ENCODE peak calls at places on chromosomes 2 and 18, in ten cellular contexts. One of them, this sample, is unnamed.

GRCh38 chr18:1505856-1506255 is 601.2 kb downstream of the ADCYAP1 start:
- DNase-seq in HCT116: no peak
- DNase-seq in A549: no peak
- DNase-seq in heart left ventricle: no peak
- DNase-seq in transverse colon: no peak
- DNase-seq in adrenal gland: no peak
- DNase-seq in esophagus squamous epithelium: no peak
- DNase-seq in stomach: no peak
- DNase-seq in breast epithelium: no peak
- DNase-seq in uterus: no peak
- DNase-seq in this sample: no peak

GRCh38 chr18:62616331-62616805 is 93.5 kb downstream of the ZCCHC2 start:
- DNase-seq in breast epithelium: no peak
- DNase-seq in stomach: no peak
- DNase-seq in A549: no peak
- DNase-seq in uterus: no peak
- DNase-seq in transverse colon: no peak
- DNase-seq in heart left ventricle: peak; percentile 65
- DNase-seq in esophagus squamous epithelium: no peak
- DNase-seq in HCT116: no peak
- DNase-seq in adrenal gland: no peak
- DNase-seq in this sample: no peak

GRCh38 chr18:75341267-75341666 is 86.2 kb downstream of the SMIM21 start:
- DNase-seq in heart left ventricle: no peak
- DNase-seq in adrenal gland: no peak
- DNase-seq in HCT116: no peak
- DNase-seq in transverse colon: no peak
- DNase-seq in A549: no peak
- DNase-seq in uterus: no peak
- DNase-seq in breast epithelium: no peak
- DNase-seq in esophagus squamous epithelium: no peak
- DNase-seq in stomach: no peak
- DNase-seq in this sample: no peak

GRCh38 chr2:12714391-12715221 is 2.1 kb upstream of the TRIB2 start:
- DNase-seq in esophagus squamous epithelium: no peak
- DNase-seq in A549: no peak
- DNase-seq in stomach: no peak
- DNase-seq in uterus: no peak
- DNase-seq in heart left ventricle: no peak
- DNase-seq in breast epithelium: peak; percentile 45
- DNase-seq in HCT116: no peak
- DNase-seq in adrenal gland: no peak
- DNase-seq in transverse colon: no peak
- DNase-seq in this sample: peak; percentile 69

GRCh38 chr18:63736856-63737255 is 34.1 kb downstream of the SERPINB11 start:
- DNase-seq in esophagus squamous epithelium: no peak
- DNase-seq in transverse colon: no peak
- DNase-seq in HCT116: peak; percentile 23
- DNase-seq in adrenal gland: no peak
- DNase-seq in uterus: no peak
- DNase-seq in breast epithelium: no peak
- DNase-seq in A549: peak; percentile 82
- DNase-seq in heart left ventricle: no peak
- DNase-seq in stomach: no peak
- DNase-seq in this sample: no peak

GRCh38 chr2:236503100-236503499 is 66.5 kb upstream of the ACKR3 start:
- DNase-seq in HCT116: no peak
- DNase-seq in adrenal gland: no peak
- DNase-seq in uterus: no peak
- DNase-seq in stomach: no peak
- DNase-seq in heart left ventricle: no peak
- DNase-seq in transverse colon: no peak
- DNase-seq in esophagus squamous epithelium: no peak
- DNase-seq in A549: peak; percentile 5
- DNase-seq in breast epithelium: no peak
- DNase-seq in this sample: no peak

GRCh38 chr2:14715600-14715999 is 83.1 kb downstream of the LRATD1 start:
- DNase-seq in heart left ventricle: no peak
- DNase-seq in adrenal gland: no peak
- DNase-seq in transverse colon: no peak
- DNase-seq in HCT116: no peak
- DNase-seq in esophagus squamous epithelium: no peak
- DNase-seq in A549: no peak
- DNase-seq in breast epithelium: no peak
- DNase-seq in uterus: no peak
- DNase-seq in stomach: no peak
- DNase-seq in this sample: no peak

GRCh38 chr18:55762424-55762823 is 174.4 kb upstream of the TCF4 start:
- DNase-seq in HCT116: no peak
- DNase-seq in heart left ventricle: no peak
- DNase-seq in esophagus squamous epithelium: no peak
- DNase-seq in adrenal gland: no peak
- DNase-seq in stomach: no peak
- DNase-seq in A549: no peak
- DNase-seq in breast epithelium: no peak
- DNase-seq in transverse colon: no peak
- DNase-seq in uterus: no peak
- DNase-seq in this sample: no peak

GRCh38 chr2:25279091-25279651 is 62.6 kb downstream of the DNMT3A start:
- DNase-seq in A549: no peak
- DNase-seq in uterus: peak; percentile 66
- DNase-seq in adrenal gland: peak; percentile 65
- DNase-seq in heart left ventricle: peak; percentile 81
- DNase-seq in HCT116: no peak
- DNase-seq in esophagus squamous epithelium: peak; percentile 24
- DNase-seq in stomach: peak; percentile 35
- DNase-seq in transverse colon: peak; percentile 66
- DNase-seq in breast epithelium: peak; percentile 85
- DNase-seq in this sample: peak; percentile 82

GRCh38 chr2:25276569-25277465 is 64.9 kb downstream of the DNMT3A start:
- DNase-seq in HCT116: no peak
- DNase-seq in heart left ventricle: peak; percentile 74
- DNase-seq in uterus: peak; percentile 70
- DNase-seq in esophagus squamous epithelium: peak; percentile 15
- DNase-seq in A549: no peak
- DNase-seq in transverse colon: peak; percentile 60
- DNase-seq in stomach: peak; percentile 55
- DNase-seq in adrenal gland: peak; percentile 72
- DNase-seq in breast epithelium: peak; percentile 61
- DNase-seq in this sample: peak; percentile 77

GRCh38 chr2:25273985-25274550 is 67.7 kb downstream of the DNMT3A start:
- DNase-seq in adrenal gland: no peak
- DNase-seq in A549: no peak
- DNase-seq in esophagus squamous epithelium: no peak
- DNase-seq in breast epithelium: no peak
- DNase-seq in uterus: no peak
- DNase-seq in HCT116: no peak
- DNase-seq in stomach: no peak
- DNase-seq in heart left ventricle: no peak
- DNase-seq in transverse colon: no peak
- DNase-seq in this sample: no peak

GRCh38 chr2:25274868-25275574 is 66.7 kb downstream of the DNMT3A start:
- DNase-seq in breast epithelium: no peak
- DNase-seq in esophagus squamous epithelium: no peak
- DNase-seq in HCT116: no peak
- DNase-seq in adrenal gland: no peak
- DNase-seq in uterus: peak; percentile 60
- DNase-seq in heart left ventricle: peak; percentile 66
- DNase-seq in stomach: no peak
- DNase-seq in A549: no peak
- DNase-seq in transverse colon: no peak
- DNase-seq in this sample: no peak

DNA sequence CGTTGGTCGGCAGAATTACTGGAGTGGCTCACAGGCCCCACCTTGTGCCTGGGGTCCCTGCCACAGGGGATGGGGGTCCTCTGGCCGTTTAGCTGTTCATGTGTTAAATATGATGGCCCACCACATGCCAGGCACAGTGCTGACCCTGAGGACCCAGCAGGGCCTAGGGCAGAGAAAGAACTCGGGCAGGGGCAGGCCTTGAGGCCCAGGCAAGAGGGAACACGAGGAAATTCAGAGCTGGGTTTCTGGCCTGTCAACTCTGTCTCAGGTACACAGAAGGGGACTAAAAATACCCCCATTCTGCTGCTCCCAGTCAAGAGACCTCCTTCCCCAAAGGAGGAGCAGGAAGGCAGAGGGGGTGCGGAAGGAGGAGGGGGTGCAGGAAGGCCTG is 66.2 kb downstream of the DNMT3A start:
- DNase-seq in heart left ventricle: no peak
- DNase-seq in adrenal gland: no peak
- DNase-seq in HCT116: no peak
- DNase-seq in breast epithelium: no peak
- DNase-seq in stomach: no peak
- DNase-seq in esophagus squamous epithelium: no peak
- DNase-seq in A549: no peak
- DNase-seq in transverse colon: no peak
- DNase-seq in uterus: no peak
- DNase-seq in this sample: no peak
- H3K4me1 ChIP-seq in heart left ventricle: peaks cover 27% of the 10 kb centered on the region
- H3K4me1 ChIP-seq in adrenal gland: peaks cover 25% of the 10 kb centered on the region
- H3K4me1 ChIP-seq in HCT116: no peaks in the 10 kb centered on the region
- H3K4me1 ChIP-seq in breast epithelium: no peaks in the 10 kb centered on the region
- H3K4me1 ChIP-seq in stomach: peaks cover 42% of the 10 kb centered on the region
- H3K4me1 ChIP-seq in esophagus squamous epithelium: peaks cover 79% of the 10 kb centered on the region
- H3K4me1 ChIP-seq in A549: no peaks in the 10 kb centered on the region
- H3K4me1 ChIP-seq in transverse colon: peaks cover 14% of the 10 kb centered on the region
- H3K4me1 ChIP-seq in uterus: no peaks in the 10 kb centered on the region
- H3K4me1 ChIP-seq in this sample: peaks cover 39% of the 10 kb centered on the region

GRCh38 chr2:240837621-240838020 is 17.6 kb upstream of the KIF1A start:
- DNase-seq in uterus: no peak
- DNase-seq in adrenal gland: no peak
- DNase-seq in transverse colon: no peak
- DNase-seq in esophagus squamous epithelium: no peak
- DNase-seq in breast epithelium: no peak
- DNase-seq in stomach: no peak
- DNase-seq in A549: no peak
- DNase-seq in heart left ventricle: no peak
- DNase-seq in HCT116: no peak
- DNase-seq in this sample: no peak
- TF ChIP-seq POLR2A in uterus: no peak
- TF ChIP-seq POLR2A in adrenal gland: no peak
- TF ChIP-seq POLR2A in transverse colon: no peak
- TF ChIP-seq POLR2A in esophagus squamous epithelium: no peak
- TF ChIP-seq POLR2A in breast epithelium: no peak
- TF ChIP-seq POLR2A in stomach: no peak
- TF ChIP-seq POLR2A in A549: no peak
- TF ChIP-seq POLR2A in heart left ventricle: no peak
- TF ChIP-seq POLR2A in HCT116: no peak
- TF ChIP-seq POLR2A in this sample: no peak

GRCh38 chr2:43400508-43400907 is 174.1 kb upstream of the ZFP36L2 start:
- DNase-seq in esophagus squamous epithelium: no peak
- DNase-seq in stomach: no peak
- DNase-seq in breast epithelium: no peak
- DNase-seq in transverse colon: no peak
- DNase-seq in uterus: no peak
- DNase-seq in heart left ventricle: no peak
- DNase-seq in adrenal gland: no peak
- DNase-seq in A549: peak; percentile 16
- DNase-seq in HCT116: no peak
- DNase-seq in this sample: no peak

GRCh38 chr2:43402002-43402401 is 175.6 kb upstream of the ZFP36L2 start:
- DNase-seq in adrenal gland: no peak
- DNase-seq in HCT116: no peak
- DNase-seq in transverse colon: peak; percentile 13
- DNase-seq in breast epithelium: no peak
- DNase-seq in uterus: no peak
- DNase-seq in esophagus squamous epithelium: no peak
- DNase-seq in A549: no peak
- DNase-seq in stomach: no peak
- DNase-seq in heart left ventricle: no peak
- DNase-seq in this sample: no peak

GRCh38 chr2:43399515-43400245 is 173.3 kb upstream of the ZFP36L2 start:
- DNase-seq in esophagus squamous epithelium: no peak
- DNase-seq in stomach: no peak
- DNase-seq in HCT116: no peak
- DNase-seq in breast epithelium: no peak
- DNase-seq in uterus: no peak
- DNase-seq in adrenal gland: no peak
- DNase-seq in heart left ventricle: no peak
- DNase-seq in A549: no peak
- DNase-seq in transverse colon: no peak
- DNase-seq in this sample: peak; percentile 39

GRCh38 chr2:43405829-43406228 is 179.4 kb upstream of the ZFP36L2 start:
- DNase-seq in esophagus squamous epithelium: no peak
- DNase-seq in stomach: no peak
- DNase-seq in adrenal gland: no peak
- DNase-seq in transverse colon: no peak
- DNase-seq in uterus: no peak
- DNase-seq in breast epithelium: no peak
- DNase-seq in HCT116: no peak
- DNase-seq in heart left ventricle: no peak
- DNase-seq in A549: no peak
- DNase-seq in this sample: no peak

GRCh38 chr2:43402452-43402937 is 176.1 kb upstream of the ZFP36L2 start:
- DNase-seq in transverse colon: no peak
- DNase-seq in stomach: no peak
- DNase-seq in A549: no peak
- DNase-seq in heart left ventricle: no peak
- DNase-seq in esophagus squamous epithelium: no peak
- DNase-seq in uterus: peak; percentile 39
- DNase-seq in breast epithelium: no peak
- DNase-seq in HCT116: no peak
- DNase-seq in adrenal gland: no peak
- DNase-seq in this sample: peak; percentile 49
- H3K4me3 ChIP-seq in transverse colon: no peak overlapping the region
- H3K4me3 ChIP-seq in stomach: no peak overlapping the region
- H3K4me3 ChIP-seq in A549: no peak overlapping the region
- H3K4me3 ChIP-seq in heart left ventricle: no peak overlapping the region
- H3K4me3 ChIP-seq in esophagus squamous epithelium: no peak overlapping the region
- H3K4me3 ChIP-seq in uterus: no peak overlapping the region
- H3K4me3 ChIP-seq in breast epithelium: no peak overlapping the region
- H3K4me3 ChIP-seq in HCT116: no peak overlapping the region
- H3K4me3 ChIP-seq in adrenal gland: no peak overlapping the region
- H3K4me3 ChIP-seq in this sample: no peak overlapping the region

GRCh38 chr2:20588918-20589871 is 61.7 kb downstream of the HS1BP3 start:
- DNase-seq in adrenal gland: no peak
- DNase-seq in HCT116: no peak
- DNase-seq in heart left ventricle: no peak
- DNase-seq in uterus: peak; percentile 11
- DNase-seq in A549: no peak
- DNase-seq in stomach: peak; percentile 11
- DNase-seq in transverse colon: peak; percentile 1
- DNase-seq in esophagus squamous epithelium: no peak
- DNase-seq in breast epithelium: no peak
- DNase-seq in this sample: no peak

GRCh38 chr2:20592106-20593071 is 58.5 kb downstream of the HS1BP3 start:
- DNase-seq in breast epithelium: no peak
- DNase-seq in uterus: peak; percentile 19
- DNase-seq in adrenal gland: no peak
- DNase-seq in stomach: peak; percentile 21
- DNase-seq in transverse colon: peak; percentile 5
- DNase-seq in esophagus squamous epithelium: no peak
- DNase-seq in A549: no peak
- DNase-seq in HCT116: no peak
- DNase-seq in heart left ventricle: no peak
- DNase-seq in this sample: no peak

GRCh38 chr2:20590704-20591515 is 60.0 kb downstream of the HS1BP3 start:
- DNase-seq in esophagus squamous epithelium: no peak
- DNase-seq in uterus: peak; percentile 20
- DNase-seq in heart left ventricle: peak; percentile 82
- DNase-seq in transverse colon: peak; percentile 6
- DNase-seq in A549: no peak
- DNase-seq in HCT116: no peak
- DNase-seq in breast epithelium: no peak
- DNase-seq in adrenal gland: peak; percentile 25
- DNase-seq in stomach: peak; percentile 23
- DNase-seq in this sample: no peak

GRCh38 chr2:20593072-20594034 is 57.5 kb downstream of the HS1BP3 start:
- DNase-seq in HCT116: no peak
- DNase-seq in heart left ventricle: peak; percentile 56
- DNase-seq in uterus: peak; percentile 86
- DNase-seq in esophagus squamous epithelium: no peak
- DNase-seq in adrenal gland: peak; percentile 78
- DNase-seq in breast epithelium: no peak
- DNase-seq in stomach: peak; percentile 69
- DNase-seq in transverse colon: peak; percentile 30
- DNase-seq in A549: peak; percentile 75
- DNase-seq in this sample: peak; percentile 73

GRCh38 chr2:20589975-20590703 is 60.8 kb downstream of the HS1BP3 start:
- DNase-seq in A549: no peak
- DNase-seq in adrenal gland: no peak
- DNase-seq in uterus: peak; percentile 11
- DNase-seq in stomach: peak; percentile 9
- DNase-seq in heart left ventricle: no peak
- DNase-seq in HCT116: no peak
- DNase-seq in transverse colon: peak; percentile 5
- DNase-seq in esophagus squamous epithelium: no peak
- DNase-seq in breast epithelium: no peak
- DNase-seq in this sample: no peak
- H3K4me1 ChIP-seq in A549: peaks cover 47% of the 10 kb centered on the region
- H3K4me1 ChIP-seq in adrenal gland: peaks cover 28% of the 10 kb centered on the region
- H3K4me1 ChIP-seq in uterus: peaks cover 21% of the 10 kb centered on the region
- H3K4me1 ChIP-seq in stomach: peaks cover 16% of the 10 kb centered on the region
- H3K4me1 ChIP-seq in heart left ventricle: peaks cover 26% of the 10 kb centered on the region
- H3K4me1 ChIP-seq in HCT116: peaks cover 21% of the 10 kb centered on the region
- H3K4me1 ChIP-seq in transverse colon: no peaks in the 10 kb centered on the region
- H3K4me1 ChIP-seq in esophagus squamous epithelium: peaks cover 63% of the 10 kb centered on the region
- H3K4me1 ChIP-seq in breast epithelium: peaks cover 9% of the 10 kb centered on the region
- H3K4me1 ChIP-seq in this sample: peaks cover 24% of the 10 kb centered on the region